ENCODE peak calls at places on chromosomes 7 and 10, in seven cellular contexts. V is heart right ventricle; L is NCI-H1092; Q is stimulated activated CD4-positive, alpha-beta T cell treated with anti-CD3 and anti-CD28 coated beads, Interleukin-1b, Interleukin-23, amount 100 ng/mL, for 48 hours; O is T-helper 9 cell; N is MV-4-11; A is HCT116. Z is an unnamed sample.

GRCh38 chr10:52359466-52359865 is 45.4 kb downstream of the DKK1 start:
- DNase-seq in L (no peak), V (no peak), A (no peak), Q (no peak), O (no peak), N (no peak), Z (no peak)

GRCh38 chr10:930415-931325 is 835 bp downstream of the LARP4B start:
- DNase-seq in Q (peak), A (no peak), N (no peak), O (peak), L (no peak), V (peak), Z (peak)

GRCh38 chr7:117036836-117037235 is 83.5 kb downstream of the ST7 start:
- DNase-seq in O (no peak), V (no peak), Q (no peak), A (no peak), N (no peak), L (no peak), Z (no peak)

GRCh38 chr7:152872061-152872744 is 112.7 kb downstream of the ACTR3B start:
- DNase-seq in A (no peak), O (no peak), V (no peak), N (no peak), L (no peak), Q (no peak), Z (no peak)

GRCh38 chr10:78688221-78688944 is 380.4 kb upstream of the ZMIZ1 start:
- DNase-seq in A (no peak), Q (no peak), N (no peak), O (no peak), L (no peak), V (no peak), Z (no peak)

GRCh38 chr10:125951290-125951689 is 54.9 kb downstream of the FANK1 start:
- DNase-seq in A (no peak), N (no peak), V (no peak), Q (no peak), O (no peak), L (no peak), Z (no peak)

GRCh38 chr10:89241491-89242339 is 9.9 kb downstream of the LIPA start:
- DNase-seq in O (no peak), N (peak), V (no peak), L (no peak), A (no peak), Q (no peak), Z (no peak)

GRCh38 chr7:117971581-117972244 is 98.5 kb upstream of the CTTNBP2 start:
- DNase-seq in N (no peak), A (no peak), Q (no peak), V (no peak), L (no peak), O (no peak), Z (no peak)

GRCh38 chr10:58780481-58780880 is 267.8 kb downstream of the BICC1 start:
- DNase-seq in Q (no peak), A (no peak), N (no peak), V (no peak), L (no peak), O (no peak), Z (no peak)

GRCh38 chr7:106767498-106768323 is 97.4 kb upstream of the PIK3CG start:
- DNase-seq in L (no peak), V (no peak), Q (no peak), A (no peak), N (peak), O (no peak), Z (no peak)

GRCh38 chr10:104330168-104331117 is 7.8 kb downstream of the ITPRIP start:
- DNase-seq in V (no peak), O (no peak), L (no peak), N (no peak), Q (no peak), A (no peak), Z (no peak)

GRCh38 chr10:104336829-104337526 is 1.3 kb downstream of the ITPRIP start:
- DNase-seq in O (no peak), L (no peak), V (no peak), N (peak), Q (no peak), A (no peak), Z (no peak)

GRCh38 chr10:101133489-101134298 is 2.6 kb downstream of the TLX1 start:
- DNase-seq in N (no peak), A (no peak), L (no peak), V (no peak), O (no peak), Q (no peak), Z (peak)

GRCh38 chr7:24728503-24729364 is 28.5 kb downstream of the GSDME start:
- DNase-seq in A (no peak), V (no peak), L (no peak), Q (no peak), N (peak), O (no peak), Z (no peak)

GRCh38 chr10:10418397-10418796 is 599.3 kb upstream of the CELF2 start:
- DNase-seq in L (no peak), O (no peak), V (no peak), Q (peak), N (peak), A (no peak), Z (no peak)

GRCh38 chr7:47503283-47503682 is 78.6 kb downstream of the TNS3 start:
- DNase-seq in O (no peak), V (no peak), Q (no peak), L (no peak), A (no peak), N (no peak), Z (no peak)

GRCh38 chr10:5234106-5234877 is 37.7 kb downstream of the AKR1C4 start:
- DNase-seq in O (no peak), A (no peak), N (peak), V (no peak), L (no peak), Q (no peak), Z (no peak)

GRCh38 chr10:124433461-124433860 is 14.7 kb upstream of the OAT start:
- DNase-seq in O (no peak), Q (no peak), A (no peak), L (no peak), V (no peak), N (no peak), Z (no peak)

GRCh38 chr10:34495938-34496337 is 319.2 kb downstream of the PARD3 start:
- DNase-seq in A (no peak), Q (no peak), L (no peak), N (no peak), V (no peak), O (no peak), Z (no peak)

GRCh38 chr10:80464557-80465466 is 10.7 kb downstream of the TSPAN14 start:
- DNase-seq in N (no peak), A (no peak), V (peak), L (peak), Q (no peak), O (no peak), Z (no peak)